ENCODE peak calls at places on chromosomes 5 and 9, in five cellular contexts. K is T-helper 2 cell, M is GM03348, Z is GM12891, I is ovary. D is an unnamed sample.

GRCh38 chr9:107177243-107177839 is 105.7 kb upstream of the RAD23B start:
- DNase-seq in K (no peak), M (no peak), Z (no peak), I (no peak), D (no peak)

GRCh38 chr9:127049581-127049980 is 72.9 kb downstream of the ANGPTL2 start:
- DNase-seq in K (no peak), M (no peak), Z (no peak), I (no peak), D (no peak)

GRCh38 chr5:171207256-171207866 is 101.7 kb upstream of the TLX3 start:
- DNase-seq in K (no peak), M (peak), Z (no peak), I (no peak), D (peak)

GRCh38 chr5:58724992-58725391 is 142.1 kb downstream of the RAB3C start:
- DNase-seq in K (no peak), M (no peak), Z (no peak), I (no peak), D (no peak)

GRCh38 chr5:53817183-53817582 is 256.7 kb downstream of the NDUFS4 start:
- DNase-seq in K (no peak), M (no peak), Z (no peak), I (no peak), D (peak)

GRCh38 chr5:93583525-93583798 is 440 bp downstream of the NR2F1 start:
- DNase-seq in K (no peak), M (no peak), Z (no peak), I (no peak), D (no peak)

GRCh38 chr5:147805030-147805454 is 22.5 kb upstream of the JAKMIP2 start:
- DNase-seq in K (peak), M (no peak), Z (no peak), I (no peak), D (no peak)

GRCh38 chr5:53114988-53115387 is 5.4 kb upstream of the MOCS2 start:
- DNase-seq in K (no peak), M (no peak), Z (no peak), I (no peak), D (peak)

GRCh38 chr5:79241535-79241979 is 5.6 kb downstream of the JMY start:
- DNase-seq in K (no peak), M (no peak), Z (no peak), I (no peak), D (no peak)

GRCh38 chr5:178312900-178313299 is 80.3 kb upstream of the PHYKPL start:
- DNase-seq in K (no peak), M (no peak), Z (no peak), I (no peak), D (no peak)

GRCh38 chr5:159913048-159913447 is 3.2 kb upstream of the ADRA1B start:
- DNase-seq in K (no peak), M (peak), Z (no peak), I (no peak), D (peak)

GRCh38 chr5:153630546-153630945 is 140.1 kb downstream of the GRIA1 start:
- DNase-seq in K (no peak), M (no peak), Z (no peak), I (no peak), D (no peak)

GRCh38 chr5:150497274-150497988 is 10.5 kb upstream of the NDST1 start:
- DNase-seq in K (no peak), M (peak), Z (no peak), I (peak), D (peak)

GRCh38 chr9:3467593-3468219 is 58.1 kb downstream of the RFX3 start:
- DNase-seq in K (peak), M (peak), Z (peak), I (peak), D (peak)

D was measured in foreskin fibroblast.